ENCODE peak calls at places on chromosome 2, in ten cellular contexts. One of them, this sample, is unnamed.

GRCh38 chr2:47360937-47361336 is 42.0 kb upstream of the MSH2 start:
- DNase-seq in frontal cortex: no peak
- DNase-seq in KG1: no peak
- DNase-seq in Peyer's patch: no peak
- DNase-seq in neuronal stem cell: no peak
- DNase-seq in spleen: no peak
- DNase-seq in sciatic nerve: no peak
- DNase-seq in NCI-H2029 treated with DMSO at 0.1 percent for 48 hours: no peak
- DNase-seq in stimulated activated CD4-positive, alpha-beta T cell treated with anti-CD3 and anti-CD28 coated beads, Interleukin-15, amount 100 ng/mL, for 24 hours: no peak
- DNase-seq in GM12865: no peak
- DNase-seq in this sample: no peak

GRCh38 chr2:237774811-237775553 is 23.6 kb upstream of the RBM44 start:
- DNase-seq in stimulated activated CD4-positive, alpha-beta T cell treated with anti-CD3 and anti-CD28 coated beads, Interleukin-15, amount 100 ng/mL, for 24 hours: peak
- DNase-seq in spleen: no peak
- DNase-seq in GM12865: peak
- DNase-seq in sciatic nerve: no peak
- DNase-seq in neuronal stem cell: peak
- DNase-seq in frontal cortex: no peak
- DNase-seq in Peyer's patch: no peak
- DNase-seq in KG1: peak
- DNase-seq in NCI-H2029 treated with DMSO at 0.1 percent for 48 hours: peak
- DNase-seq in this sample: no peak

GRCh38 chr2:70743677-70744076 is 24.3 kb downstream of the ADD2 start:
- DNase-seq in sciatic nerve: no peak
- DNase-seq in spleen: no peak
- DNase-seq in neuronal stem cell: no peak
- DNase-seq in NCI-H2029 treated with DMSO at 0.1 percent for 48 hours: no peak
- DNase-seq in stimulated activated CD4-positive, alpha-beta T cell treated with anti-CD3 and anti-CD28 coated beads, Interleukin-15, amount 100 ng/mL, for 24 hours: no peak
- DNase-seq in KG1: no peak
- DNase-seq in frontal cortex: no peak
- DNase-seq in GM12865: no peak
- DNase-seq in Peyer's patch: no peak
- DNase-seq in this sample: no peak

GRCh38 chr2:183248866-183249567 is 124.8 kb downstream of the NUP35 start:
- DNase-seq in stimulated activated CD4-positive, alpha-beta T cell treated with anti-CD3 and anti-CD28 coated beads, Interleukin-15, amount 100 ng/mL, for 24 hours: no peak
- DNase-seq in sciatic nerve: no peak
- DNase-seq in Peyer's patch: no peak
- DNase-seq in frontal cortex: peak
- DNase-seq in GM12865: peak
- DNase-seq in spleen: no peak
- DNase-seq in neuronal stem cell: peak
- DNase-seq in NCI-H2029 treated with DMSO at 0.1 percent for 48 hours: peak
- DNase-seq in KG1: peak
- DNase-seq in this sample: no peak

GRCh38 chr2:169222665-169223064 is 139.7 kb downstream of the LRP2 start:
- DNase-seq in NCI-H2029 treated with DMSO at 0.1 percent for 48 hours: no peak
- DNase-seq in sciatic nerve: no peak
- DNase-seq in stimulated activated CD4-positive, alpha-beta T cell treated with anti-CD3 and anti-CD28 coated beads, Interleukin-15, amount 100 ng/mL, for 24 hours: peak
- DNase-seq in GM12865: peak
- DNase-seq in KG1: no peak
- DNase-seq in spleen: no peak
- DNase-seq in frontal cortex: no peak
- DNase-seq in Peyer's patch: no peak
- DNase-seq in neuronal stem cell: no peak
- DNase-seq in this sample: no peak

GRCh38 chr2:120958623-120959366 is 223.1 kb downstream of the GLI2 start:
- DNase-seq in KG1: no peak
- DNase-seq in GM12865: no peak
- DNase-seq in neuronal stem cell: peak
- DNase-seq in stimulated activated CD4-positive, alpha-beta T cell treated with anti-CD3 and anti-CD28 coated beads, Interleukin-15, amount 100 ng/mL, for 24 hours: peak
- DNase-seq in NCI-H2029 treated with DMSO at 0.1 percent for 48 hours: no peak
- DNase-seq in Peyer's patch: no peak
- DNase-seq in frontal cortex: no peak
- DNase-seq in sciatic nerve: no peak
- DNase-seq in spleen: no peak
- DNase-seq in this sample: no peak

GRCh38 chr2:180728928-180729559 is 251.4 kb upstream of the UBE2E3 start:
- DNase-seq in frontal cortex: no peak
- DNase-seq in sciatic nerve: no peak
- DNase-seq in KG1: no peak
- DNase-seq in spleen: no peak
- DNase-seq in neuronal stem cell: no peak
- DNase-seq in GM12865: no peak
- DNase-seq in stimulated activated CD4-positive, alpha-beta T cell treated with anti-CD3 and anti-CD28 coated beads, Interleukin-15, amount 100 ng/mL, for 24 hours: no peak
- DNase-seq in Peyer's patch: no peak
- DNase-seq in NCI-H2029 treated with DMSO at 0.1 percent for 48 hours: no peak
- DNase-seq in this sample: no peak

GRCh38 chr2:67649331-67650071 is 252.4 kb downstream of the ETAA1 start:
- DNase-seq in sciatic nerve: no peak
- DNase-seq in stimulated activated CD4-positive, alpha-beta T cell treated with anti-CD3 and anti-CD28 coated beads, Interleukin-15, amount 100 ng/mL, for 24 hours: no peak
- DNase-seq in Peyer's patch: peak
- DNase-seq in GM12865: no peak
- DNase-seq in NCI-H2029 treated with DMSO at 0.1 percent for 48 hours: no peak
- DNase-seq in frontal cortex: no peak
- DNase-seq in neuronal stem cell: no peak
- DNase-seq in spleen: no peak
- DNase-seq in KG1: no peak
- DNase-seq in this sample: peak

GRCh38 chr2:20704886-20705285 is 37.9 kb downstream of the GDF7 start:
- DNase-seq in NCI-H2029 treated with DMSO at 0.1 percent for 48 hours: no peak
- DNase-seq in stimulated activated CD4-positive, alpha-beta T cell treated with anti-CD3 and anti-CD28 coated beads, Interleukin-15, amount 100 ng/mL, for 24 hours: no peak
- DNase-seq in frontal cortex: no peak
- DNase-seq in neuronal stem cell: no peak
- DNase-seq in spleen: no peak
- DNase-seq in Peyer's patch: no peak
- DNase-seq in GM12865: no peak
- DNase-seq in KG1: no peak
- DNase-seq in sciatic nerve: no peak
- DNase-seq in this sample: no peak

GRCh38 chr2:216371756-216372702 is at the start of gene MARCHF4:
- DNase-seq in NCI-H2029 treated with DMSO at 0.1 percent for 48 hours: peak
- DNase-seq in stimulated activated CD4-positive, alpha-beta T cell treated with anti-CD3 and anti-CD28 coated beads, Interleukin-15, amount 100 ng/mL, for 24 hours: peak
- DNase-seq in spleen: peak
- DNase-seq in sciatic nerve: peak
- DNase-seq in Peyer's patch: peak
- DNase-seq in GM12865: no peak
- DNase-seq in neuronal stem cell: peak
- DNase-seq in KG1: no peak
- DNase-seq in frontal cortex: peak
- DNase-seq in this sample: peak

GRCh38 chr2:41912766-41913165 is 135.1 kb upstream of the PKDCC start:
- DNase-seq in sciatic nerve: no peak
- DNase-seq in Peyer's patch: no peak
- DNase-seq in KG1: no peak
- DNase-seq in GM12865: no peak
- DNase-seq in NCI-H2029 treated with DMSO at 0.1 percent for 48 hours: no peak
- DNase-seq in stimulated activated CD4-positive, alpha-beta T cell treated with anti-CD3 and anti-CD28 coated beads, Interleukin-15, amount 100 ng/mL, for 24 hours: no peak
- DNase-seq in frontal cortex: no peak
- DNase-seq in neuronal stem cell: no peak
- DNase-seq in spleen: no peak
- DNase-seq in this sample: no peak

GRCh38 chr2:71379086-71379485 is 47.5 kb downstream of the ZNF638 start:
- DNase-seq in spleen: no peak
- DNase-seq in sciatic nerve: no peak
- DNase-seq in GM12865: peak
- DNase-seq in neuronal stem cell: no peak
- DNase-seq in KG1: no peak
- DNase-seq in frontal cortex: no peak
- DNase-seq in stimulated activated CD4-positive, alpha-beta T cell treated with anti-CD3 and anti-CD28 coated beads, Interleukin-15, amount 100 ng/mL, for 24 hours: no peak
- DNase-seq in Peyer's patch: no peak
- DNase-seq in NCI-H2029 treated with DMSO at 0.1 percent for 48 hours: no peak
- DNase-seq in this sample: no peak

GRCh38 chr2:191866195-191866594 is 19.3 kb upstream of the CAVIN2 start:
- DNase-seq in KG1: no peak
- DNase-seq in sciatic nerve: no peak
- DNase-seq in GM12865: no peak
- DNase-seq in Peyer's patch: no peak
- DNase-seq in spleen: no peak
- DNase-seq in frontal cortex: no peak
- DNase-seq in neuronal stem cell: no peak
- DNase-seq in NCI-H2029 treated with DMSO at 0.1 percent for 48 hours: no peak
- DNase-seq in stimulated activated CD4-positive, alpha-beta T cell treated with anti-CD3 and anti-CD28 coated beads, Interleukin-15, amount 100 ng/mL, for 24 hours: no peak
- DNase-seq in this sample: no peak

This sample was measured in suprapubic skin.